ENCODE peak calls at places on chromosome X, in eight cellular contexts. C is prostate gland, T is ovary, I is Peyer's patch, H is endothelial cell of umbilical vein, S is stomach, U is testis, J is lower leg skin. D is an unnamed sample.

GRCh38 chrX:115571712-115572111 is 10.7 kb downstream of the PLS3 start:
- DNase-seq in U (no peak), H (peak; percentile 46), J (no peak), C (no peak), S (no peak), T (no peak), I (no peak), D (no peak)

GRCh38 chrX:28586891-28587635 is at the start of gene IL1RAPL1:
- DNase-seq in H (peak; percentile 78), C (peak; percentile 4), J (no peak), U (peak; percentile 23), S (no peak), T (peak; percentile 18), I (no peak), D (no peak)

GRCh38 chrX:18424482-18425198 is 768 bp upstream of the CDKL5 start:
- DNase-seq in U (peak; percentile 33), C (no peak), I (peak; percentile 58), T (peak; percentile 19), J (no peak), H (peak; percentile 41), S (no peak), D (peak; percentile 83)

GRCh38 chrX:15849555-15849954 is 5.1 kb downstream of the AP1S2 start:
- DNase-seq in U (no peak), S (no peak), T (no peak), I (no peak), H (peak; percentile 29), C (no peak), J (no peak), D (no peak)

GRCh38 chrX:136259543-136259942 is 8.3 kb upstream of the MAP7D3 start:
- DNase-seq in U (peak; percentile 14), T (peak; percentile 39), S (no peak), H (peak; percentile 80), C (no peak), I (no peak), J (no peak), D (no peak)

GRCh38 chrX:65689377-65689776 is 21.9 kb downstream of the MSN start:
- DNase-seq in C (no peak), H (no peak), T (no peak), I (no peak), S (no peak), J (no peak), U (no peak), D (no peak)

GRCh38 chrX:14964500-14964899 is 91.3 kb downstream of the MOSPD2 start:
- DNase-seq in H (peak; percentile 19), T (no peak), S (no peak), U (no peak), I (no peak), C (no peak), J (no peak), D (no peak)

GRCh38 chrX:127578395-127578794 is 473.8 kb downstream of the ACTRT1 start:
- DNase-seq in H (no peak), J (no peak), I (no peak), S (no peak), U (no peak), T (no peak), C (no peak), D (no peak)

GRCh38 chrX:17944833-17945497 is 83.9 kb upstream of the RAI2 start:
- DNase-seq in U (peak; percentile 21), T (no peak), H (peak; percentile 1), S (no peak), J (no peak), I (no peak), C (peak; percentile 4), D (no peak)

GRCh38 chrX:12955882-12956703 is 18.8 kb upstream of the TMSB4X start:
- DNase-seq in T (no peak), H (peak; percentile 78), I (peak; percentile 90), J (no peak), C (no peak), S (peak; percentile 63), U (no peak), D (peak; percentile 94)

GRCh38 chrX:19225906-19226305 is 103.6 kb upstream of the ADGRG2 start:
- DNase-seq in I (no peak), S (no peak), H (no peak), C (peak; percentile 4), U (peak; percentile 19), J (no peak), T (no peak), D (no peak)

GRCh38 chrX:149504915-149505651 is at the start of gene IDS:
- DNase-seq in H (peak; percentile 83), T (peak; percentile 91), U (peak; percentile 92), S (peak; percentile 90), C (peak; percentile 83), I (peak; percentile 95), J (peak; percentile 88), D (peak; percentile 98)

GRCh38 chrX:22952011-22952410 is 47.7 kb upstream of the DDX53 start:
- DNase-seq in C (no peak), S (no peak), H (peak; percentile 61), I (no peak), U (peak; percentile 31), J (no peak), T (no peak), D (no peak)

GRCh38 chrX:100994352-100995281 is 25.1 kb downstream of the ARL13A start:
- DNase-seq in C (no peak), I (no peak), J (no peak), U (no peak), H (peak; percentile 41), S (no peak), T (no peak), D (no peak)

GRCh38 chrX:120137439-120137838 is 21.0 kb upstream of the RHOXF2 start:
- DNase-seq in I (no peak), U (no peak), C (no peak), H (no peak), T (no peak), S (no peak), J (no peak), D (no peak)

GRCh38 chrX:153688534-153688899 is 791 bp downstream of the SLC6A8 start:
- DNase-seq in U (no peak), C (no peak), H (no peak), T (no peak), I (no peak), S (no peak), J (no peak), D (no peak)

GRCh38 chrX:153690466-153690865 is 2.7 kb downstream of the SLC6A8 start:
- DNase-seq in H (no peak), C (no peak), I (no peak), S (no peak), J (no peak), T (no peak), U (no peak), D (no peak)

GRCh38 chrX:153688071-153688470 is 345 bp downstream of the SLC6A8 start:
- DNase-seq in J (no peak), H (no peak), S (no peak), T (no peak), U (no peak), I (no peak), C (no peak), D (no peak)

GRCh38 chrX:153689654-153690465 is 2.1 kb downstream of the SLC6A8 start:
- DNase-seq in J (no peak), I (no peak), U (no peak), H (no peak), T (no peak), S (no peak), C (no peak), D (no peak)

DNA sequence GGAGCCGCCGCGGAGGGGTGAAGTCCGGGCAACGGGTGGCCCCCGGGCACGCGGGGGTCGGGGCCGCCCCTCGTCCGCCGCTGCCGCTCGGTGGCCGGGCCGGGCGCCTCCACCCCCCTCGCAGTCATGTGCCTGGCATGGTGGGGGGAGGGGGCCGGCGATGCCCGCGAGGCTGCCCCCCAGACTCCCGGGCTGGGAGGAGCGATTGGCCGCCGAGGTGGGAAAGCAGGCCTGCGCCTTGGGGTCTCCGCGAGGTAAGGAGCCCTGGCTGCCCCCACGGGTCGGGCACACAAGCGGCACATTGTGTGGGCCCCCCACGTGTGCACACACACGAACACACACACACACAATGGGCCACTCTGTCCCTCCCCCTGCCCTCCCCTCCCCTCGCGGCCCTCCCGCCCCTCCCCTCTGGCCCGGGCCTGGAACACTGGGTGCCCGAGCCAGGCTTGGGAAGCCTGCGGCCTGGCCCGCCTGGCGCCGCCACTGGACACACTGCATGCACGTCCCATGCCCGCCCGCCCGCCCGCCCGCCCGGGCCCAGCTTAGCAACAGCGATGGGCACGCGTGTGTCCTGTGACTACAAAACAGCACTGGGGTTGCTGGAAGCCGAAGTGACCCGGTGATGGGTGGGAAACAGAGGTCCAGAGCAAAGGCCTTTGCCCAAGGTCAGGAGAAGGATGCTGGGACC is 1.3 kb downstream of the SLC6A8 start:
- DNase-seq in J (no peak), H (peak; percentile 6), S (peak; percentile 57), C (peak; percentile 43), I (no peak), T (no peak), U (no peak), D (no peak)
- H3K4me3 ChIP-seq in J (no peak overlapping the region), H (no peak overlapping the region), S (peak overlapping the region; percentile 45), C (peak overlapping the region; percentile 33), I (peak overlapping the region; percentile 58), T (peak overlapping the region; percentile 44), U (peak overlapping the region; percentile 40), D (peak overlapping the region; percentile 35)

GRCh38 chrX:118480172-118480571 is 15.4 kb upstream of the DOCK11 start:
- DNase-seq in H (no peak), T (no peak), J (no peak), S (no peak), I (no peak), U (no peak), C (no peak), D (no peak)

GRCh38 chrX:118484216-118484903 is 11.3 kb upstream of the DOCK11 start:
- DNase-seq in T (no peak), H (no peak), I (no peak), C (no peak), U (no peak), J (no peak), S (peak; percentile 36), D (no peak)
- TF ChIP-seq CTCF in T (no peak), H (no peak), I (no peak), C (no peak), U (no peak), J (no peak), S (no peak), D (no peak)

DNA sequence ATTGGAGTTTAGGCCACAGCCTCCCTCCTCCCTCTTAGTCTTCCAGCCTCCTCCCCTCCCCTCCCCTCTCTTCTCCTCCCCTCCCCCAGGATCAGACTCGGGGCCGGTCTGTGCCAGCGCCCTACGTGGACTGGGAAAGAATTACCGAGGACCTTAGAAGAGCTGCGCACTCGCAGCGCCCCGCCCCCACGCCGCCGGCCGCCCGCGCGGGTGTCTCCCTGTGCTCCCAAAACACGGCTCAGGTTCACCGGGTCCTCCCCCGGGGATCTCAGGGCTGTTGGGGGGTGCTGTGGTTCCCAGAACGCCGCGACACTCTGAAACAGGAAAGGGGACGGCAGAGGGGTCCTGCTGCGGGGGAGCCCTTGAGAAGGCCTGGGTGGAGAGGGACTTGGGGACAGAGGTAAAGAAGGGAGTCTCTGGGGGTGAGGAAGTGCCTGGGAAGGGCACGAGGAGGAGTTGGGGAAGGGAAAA is 122.2 kb upstream of the TBL1X start:
- DNase-seq in S (peak; percentile 83), U (peak; percentile 69), J (peak; percentile 70), H (peak; percentile 54), I (peak; percentile 82), T (peak; percentile 90), C (peak; percentile 56), D (peak; percentile 93)
- TF ChIP-seq POLR2A in S (no peak), U (no peak), J (no peak), H (no peak), I (no peak), T (no peak), C (no peak), D (no peak)

DNA sequence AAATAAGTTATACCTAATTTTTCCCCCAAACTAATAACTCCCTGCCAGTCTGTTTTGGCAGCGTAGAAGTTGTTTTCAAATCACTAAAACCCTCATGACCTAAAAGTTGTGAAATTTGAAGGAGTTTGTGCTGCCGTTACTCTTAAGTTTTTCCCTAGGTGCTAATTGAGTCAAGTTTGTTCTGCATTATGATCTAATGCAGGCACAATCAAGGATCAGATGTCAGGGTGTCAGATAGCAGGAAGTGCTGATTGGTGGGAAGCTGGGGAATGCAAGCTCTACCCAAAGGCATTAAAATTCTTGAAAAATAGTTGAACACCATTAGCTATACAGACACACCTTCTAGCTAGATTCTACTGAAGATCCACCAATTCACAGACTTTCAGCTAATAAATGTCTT is 51.9 kb downstream of the ARX start:
- DNase-seq in J (no peak), S (no peak), T (no peak), U (no peak), C (no peak), I (no peak), H (no peak), D (no peak)
- H3K4me3 ChIP-seq in J (no peak overlapping the region), S (no peak overlapping the region), T (no peak overlapping the region), U (no peak overlapping the region), C (no peak overlapping the region), I (no peak overlapping the region), H (no peak overlapping the region), D (no peak overlapping the region)

D was measured in spleen.